ENCODE peak calls at places on chromosomes 7 and 10, in five cellular contexts. O is AG04449, F is left ventricle myocardium inferior, B is mammary epithelial cell, V is kidney. E is an unnamed sample.

GRCh38 chr7:5598769-5599371 is 175.2 kb upstream of the TNRC18 start:
- DNase-seq in B (no peak), O (no peak), F (no peak), V (no peak), E (no peak)

GRCh38 chr10:102225646-102226541 is at the start of gene ELOVL3:
- DNase-seq in F (peak; percentile 95), O (peak; percentile 56), V (peak; percentile 97), B (peak; percentile 87), E (peak; percentile 50)

GRCh38 chr10:91856637-91857036 is 52.6 kb downstream of the FGFBP3 start:
- DNase-seq in V (no peak), B (no peak), F (no peak), O (no peak), E (no peak)

GRCh38 chr10:86609920-86610319 is 44.4 kb upstream of the OPN4 start:
- DNase-seq in B (no peak), F (no peak), V (no peak), O (no peak), E (no peak)

GRCh38 chr10:31194986-31195385 is 124.0 kb upstream of the ZEB1 start:
- DNase-seq in O (no peak), B (peak; percentile 6), V (no peak), F (no peak), E (no peak)

GRCh38 chr7:140484951-140485350 is 5.6 kb upstream of the MKRN1 start:
- DNase-seq in O (no peak), V (no peak), B (no peak), F (no peak), E (no peak)

GRCh38 chr10:88565072-88565471 is 18.0 kb downstream of the RNLS start:
- DNase-seq in V (no peak), O (no peak), F (no peak), B (peak; percentile 13), E (no peak)

GRCh38 chr7:71733108-71733870 is 601.3 kb downstream of the GALNT17 start:
- DNase-seq in F (peak; percentile 72), O (no peak), V (peak; percentile 92), B (peak; percentile 40), E (no peak)

GRCh38 chr10:88962336-88962735 is 9.8 kb upstream of the ACTA2 start:
- DNase-seq in F (no peak), B (no peak), V (no peak), O (no peak), E (no peak)

GRCh38 chr7:106010331-106010730 is 47.3 kb downstream of the CDHR3 start:
- DNase-seq in O (no peak), F (no peak), V (no peak), B (no peak), E (peak; percentile 96)

GRCh38 chr7:22194633-22195273 is 162.2 kb downstream of the RAPGEF5 start:
- DNase-seq in V (peak; percentile 66), B (no peak), F (no peak), O (no peak), E (no peak)

GRCh38 chr7:127745445-127745844 is 93.5 kb downstream of the SND1 start:
- DNase-seq in B (peak; percentile 17), F (no peak), V (no peak), O (no peak), E (no peak)

GRCh38 chr7:75740846-75741497 is 2.2 kb upstream of the HIP1 start:
- DNase-seq in F (peak; percentile 42), B (no peak), O (no peak), V (no peak), E (no peak)

GRCh38 chr7:55087521-55087961 is 68.7 kb downstream of the EGFR start:
- DNase-seq in F (no peak), B (no peak), O (no peak), V (no peak), E (peak; percentile 75)

GRCh38 chr7:116897661-116898060 is 35.3 kb downstream of the CAPZA2 start:
- DNase-seq in O (no peak), V (no peak), F (no peak), B (no peak), E (no peak)

GRCh38 chr10:113126506-113127192 is 176.6 kb downstream of the TCF7L2 start:
- DNase-seq in F (peak; percentile 74), B (peak; percentile 63), V (peak; percentile 89), O (no peak), E (no peak)

GRCh38 chr7:44796034-44796503 is 412 bp upstream of the PPIA start:
- DNase-seq in V (no peak), B (peak; percentile 63), O (no peak), F (no peak), E (no peak)

GRCh38 chr7:44797329-44798258 is 1.1 kb downstream of the PPIA start:
- DNase-seq in F (peak; percentile 91), O (peak; percentile 37), B (peak; percentile 90), V (peak; percentile 97), E (no peak)

GRCh38 chr7:44799939-44800338 is 3.5 kb downstream of the PPIA start:
- DNase-seq in O (no peak), B (no peak), V (no peak), F (no peak), E (no peak)

GRCh38 chr7:44796504-44797328 is at the start of gene PPIA:
- DNase-seq in O (peak; percentile 90), B (peak; percentile 98), V (peak; percentile 100), F (peak; percentile 99), E (peak; percentile 65)

GRCh38 chr7:44798649-44799275 is 2.3 kb downstream of the PPIA start:
- DNase-seq in B (no peak), O (no peak), V (no peak), F (no peak), E (no peak)
- H3K4me3 ChIP-seq in B (peak overlapping the region; percentile 92), O (peak overlapping the region; percentile 96), V (peak overlapping the region; percentile 53), F (peak overlapping the region; percentile 80), E (peak overlapping the region; percentile 96)

GRCh38 chr10:37576154-37576553 is 281.3 kb downstream of the ZNF248 start:
- DNase-seq in V (no peak), B (no peak), F (no peak), O (no peak), E (no peak)
- H3K4me3 ChIP-seq in V (no peak overlapping the region), B (no peak overlapping the region), F (no peak overlapping the region), O (no peak overlapping the region), E (no peak overlapping the region)

DNA sequence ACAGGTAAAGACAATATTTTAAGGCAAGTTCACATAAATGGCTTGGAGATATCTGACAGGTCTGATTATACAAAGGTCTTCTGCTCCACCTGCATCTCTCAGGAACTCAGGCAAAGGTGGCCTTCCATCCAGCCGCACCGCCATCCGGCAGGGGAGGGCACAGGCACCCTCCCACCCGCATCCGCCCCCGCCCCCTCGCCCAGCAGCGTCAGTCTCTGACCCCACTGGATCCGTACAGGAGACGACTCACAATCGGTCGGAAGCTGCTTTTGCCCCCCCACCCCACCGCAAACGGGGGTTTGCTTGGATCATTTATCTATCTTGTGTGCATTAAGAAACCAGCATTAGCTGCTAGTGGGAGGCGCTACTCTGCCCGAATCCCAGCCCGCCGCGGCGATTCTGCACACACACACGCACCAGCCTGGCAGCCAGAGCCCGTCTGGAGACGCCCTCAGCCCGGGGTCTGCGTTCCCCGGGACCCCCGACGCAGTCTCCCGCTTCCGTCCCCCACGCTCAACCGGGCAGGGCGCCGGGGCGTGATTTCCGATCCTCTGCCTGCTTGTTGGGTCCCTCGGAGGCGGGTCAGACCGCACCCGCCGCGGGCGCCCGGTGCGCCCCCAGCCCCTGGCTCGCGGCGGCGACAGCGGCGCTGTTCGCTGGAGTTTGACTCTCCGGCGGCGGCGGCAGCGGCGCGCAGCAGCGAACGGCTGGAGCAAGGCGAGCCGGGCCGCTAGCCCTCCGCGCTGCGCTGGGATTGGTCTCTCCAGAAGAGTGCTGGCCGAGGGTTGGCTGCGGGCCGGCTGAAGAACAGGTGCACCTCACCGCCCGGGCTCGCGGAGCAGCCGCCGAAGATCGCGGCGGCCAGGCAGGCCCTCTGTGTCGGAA is 820 bp upstream of the NRG3 start:
- DNase-seq in F (peak; percentile 29), V (peak; percentile 88), O (no peak), B (peak; percentile 12), E (no peak)
- H3K4me3 ChIP-seq in F (peak overlapping the region; percentile 58), V (peak overlapping the region; percentile 32), O (no peak overlapping the region), B (no peak overlapping the region), E (peak overlapping the region; percentile 57)

GRCh38 chr7:100827330-100828226 is at the start of gene EPHB4:
- DNase-seq in F (peak; percentile 84), O (no peak), V (peak; percentile 92), B (peak; percentile 79), E (no peak)
- H3K4me3 ChIP-seq in F (peak within 1 kb of the TSS; percentile 72), O (peak within 1 kb of the TSS; percentile 74), V (peak within 1 kb of the TSS; percentile 70), B (peak within 1 kb of the TSS; percentile 72), E (peak within 1 kb of the TSS; percentile 65)

GRCh38 chr7:87874066-87874465 is 2.1 kb downstream of the SLC25A40 start:
- DNase-seq in V (no peak), O (no peak), B (no peak), F (no peak), E (no peak)
- H3K4me3 ChIP-seq in V (peak overlapping the region; percentile 15), O (no peak overlapping the region), B (no peak overlapping the region), F (peak overlapping the region; percentile 88), E (peak overlapping the region; percentile 95)

DNA sequence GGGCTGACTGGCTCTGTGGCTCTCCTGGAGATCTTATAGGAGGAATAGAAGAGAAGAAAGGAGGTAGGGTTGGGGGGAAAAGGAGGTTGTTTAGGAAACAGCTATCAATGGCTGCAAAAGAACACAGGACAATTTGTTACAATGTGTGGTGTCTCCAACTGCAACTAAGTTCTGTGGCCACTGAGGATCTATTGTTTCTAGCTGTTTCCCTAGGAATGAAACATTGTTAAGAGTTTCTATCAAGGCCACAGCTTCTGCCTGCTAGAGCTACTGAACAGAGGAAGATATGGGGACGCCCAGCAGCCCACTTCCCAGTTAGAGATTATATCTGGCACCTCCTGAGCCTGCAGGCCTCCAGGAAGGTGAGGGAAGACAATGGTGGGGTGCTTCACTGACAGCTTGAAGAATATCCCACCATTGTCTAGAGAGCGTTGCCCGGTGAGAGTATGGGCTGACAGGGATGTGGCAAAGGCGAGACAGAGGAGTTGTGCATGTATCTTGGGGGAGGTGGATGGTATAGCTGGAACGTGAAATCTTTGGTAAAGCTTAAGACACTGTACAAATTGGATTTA is 4.0 kb downstream of the SCD start:
- DNase-seq in B (no peak), F (no peak), V (no peak), O (no peak), E (no peak)
- H3K4me3 ChIP-seq in B (no peak overlapping the region), F (no peak overlapping the region), V (no peak overlapping the region), O (no peak overlapping the region), E (no peak overlapping the region)

GRCh38 chr10:59908808-59909143 is 2.4 kb upstream of the CCDC6 start:
- DNase-seq in O (no peak), V (no peak), F (no peak), B (no peak), E (no peak)

GRCh38 chr10:59905735-59906416 is 480 bp downstream of the CCDC6 start:
- DNase-seq in V (peak; percentile 83), F (no peak), B (no peak), O (no peak), E (no peak)

GRCh38 chr10:59907918-59908807 is 1.8 kb upstream of the CCDC6 start:
- DNase-seq in O (peak; percentile 73), B (peak; percentile 71), F (no peak), V (no peak), E (peak; percentile 72)

GRCh38 chr10:59906417-59907202 is at the start of gene CCDC6:
- DNase-seq in O (peak; percentile 49), V (peak; percentile 97), F (peak; percentile 92), B (peak; percentile 92), E (no peak)

DNA sequence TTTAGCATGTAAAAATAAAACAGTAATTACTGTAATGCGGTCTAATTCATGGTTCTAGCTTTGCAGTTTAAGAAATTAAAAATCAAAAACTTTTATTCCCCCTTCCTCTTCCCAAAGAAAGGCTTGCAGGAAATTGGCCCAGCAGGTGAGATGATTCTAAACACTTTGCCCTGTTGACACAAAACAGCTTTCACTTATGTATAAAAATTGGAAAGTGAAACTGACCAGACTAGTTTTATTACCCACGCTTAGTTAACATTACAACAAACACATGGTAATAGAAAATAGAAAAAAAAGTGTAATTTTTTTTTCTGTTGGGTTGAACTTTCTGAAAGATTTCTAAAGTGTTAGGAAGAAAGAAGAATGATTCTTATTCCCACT is 1.2 kb upstream of the CCDC6 start:
- DNase-seq in B (no peak), F (no peak), O (no peak), V (no peak), E (no peak)
- H3K4me3 ChIP-seq in B (no peak overlapping the region), F (peak overlapping the region; percentile 98), O (peak overlapping the region; percentile 53), V (peak overlapping the region; percentile 84), E (peak overlapping the region; percentile 82)

E was measured in epithelial cell of proximal tubule.